ENCODE peak calls at places on chromosomes 2 and 18, in five cellular contexts. T is AG08396; P is activated naive CD8-positive, alpha-beta T cell treated with anti-CD3 and anti-CD28 coated beads for 36 hours; O is kidney epithelial cell; G is NCI-H510A treated with DMSO at 0.1 percent for 48 hours. B is an unnamed sample.

GRCh38 chr2:169815849-169816248 is 8.9 kb downstream of the METTL5 start:
- DNase-seq in T (peak), P (no peak), O (peak), G (no peak), B (no peak)

GRCh38 chr2:68252407-68253210 is at the start of gene PPP3R1:
- DNase-seq in T (peak), P (peak), O (peak), G (peak), B (peak)

GRCh38 chr2:53131416-53131815 is 636.2 kb upstream of the CHAC2 start:
- DNase-seq in T (peak), P (no peak), O (peak), G (no peak), B (no peak)

GRCh38 chr2:232588680-232589585 is 38.4 kb downstream of the EIF4E2 start:
- DNase-seq in T (peak), P (no peak), O (no peak), G (no peak), B (no peak)

GRCh38 chr2:239308696-239309397 is 92.0 kb downstream of the HDAC4 start:
- DNase-seq in T (peak), P (no peak), O (no peak), G (no peak), B (no peak)

GRCh38 chr18:7521226-7521856 is 45.8 kb upstream of the PTPRM start:
- DNase-seq in T (no peak), P (no peak), O (no peak), G (no peak), B (no peak)

GRCh38 chr2:214410918-214411554 is at the start of gene VWC2L:
- DNase-seq in T (peak), P (peak), O (peak), G (peak), B (peak)

GRCh38 chr2:190791347-190791982 is 89.2 kb upstream of the GLS start:
- DNase-seq in T (peak), P (peak), O (peak), G (no peak), B (no peak)

GRCh38 chr18:35936951-35937350 is 35.5 kb upstream of the RMP24 start:
- DNase-seq in T (no peak), P (no peak), O (no peak), G (no peak), B (no peak)

GRCh38 chr2:166375736-166376487 is at the start of gene SCN9A:
- DNase-seq in T (peak), P (peak), O (no peak), G (peak), B (peak)

GRCh38 chr18:63905361-63905760 is 2.4 kb upstream of the SERPINB10 start:
- DNase-seq in T (no peak), P (no peak), O (no peak), G (no peak), B (no peak)

GRCh38 chr2:203960791-203961190 is 24.2 kb downstream of the ICOS start:
- DNase-seq in T (no peak), P (no peak), O (no peak), G (no peak), B (no peak)

GRCh38 chr18:51668101-51668500 is 470.6 kb upstream of the MEX3C start:
- DNase-seq in T (peak), P (peak), O (no peak), G (peak), B (peak)

GRCh38 chr2:86541282-86541681 is 22.0 kb downstream of the CHMP3 start:
- DNase-seq in T (no peak), P (no peak), O (no peak), G (no peak), B (no peak)

GRCh38 chr2:65413610-65414009 is 18.8 kb downstream of the SPRED2 start:
- DNase-seq in T (no peak), P (no peak), O (no peak), G (no peak), B (no peak)